ENCODE peak calls at places on chromosome X, in seven cellular contexts. U is HepG2, A is K562, N is GM12878, W is GM12892, D is SK-N-SH, P is H1. T is an unnamed sample.
A peak's percentile ranks its signal among the peaks of the same experiment; 100 is the strongest.

GRCh38 chrX:150907474-150907873 is 9.0 kb upstream of the CD99L2 start:
- DNase-seq in U (no peak), P (no peak), D (no peak), W (no peak), N (no peak), A (no peak), T (no peak)

GRCh38 chrX:109635151-109635550 is 10.2 kb upstream of the KCNE5 start:
- DNase-seq in P (no peak), A (peak; percentile 34), D (peak; percentile 32), W (no peak), U (no peak), N (no peak), T (no peak)

GRCh38 chrX:103913356-103914020 is 48.9 kb upstream of the TMSB15B start:
- DNase-seq in P (no peak), N (no peak), W (no peak), U (no peak), A (no peak), D (no peak), T (no peak)

GRCh38 chrX:107573016-107573415 is 55.3 kb upstream of the PRPS1 start:
- DNase-seq in A (peak; percentile 39), U (no peak), D (no peak), N (no peak), W (no peak), P (no peak), T (no peak)

GRCh38 chrX:7108995-7109634 is 38.4 kb upstream of the STS start:
- DNase-seq in A (no peak), P (no peak), N (no peak), U (no peak), D (no peak), W (no peak), T (no peak)

GRCh38 chrX:9681422-9681821 is 84.2 kb downstream of the GPR143 start:
- DNase-seq in U (no peak), W (no peak), D (no peak), P (no peak), N (no peak), A (no peak), T (no peak)

GRCh38 chrX:97797076-97797475 is 913.4 kb downstream of the RPA4 start:
- DNase-seq in W (no peak), D (no peak), U (no peak), A (no peak), N (no peak), P (no peak), T (no peak)

GRCh38 chrX:40719218-40719617 is 16.1 kb downstream of the MED14 start:
- DNase-seq in W (no peak), D (no peak), U (no peak), N (no peak), A (no peak), P (no peak), T (no peak)

GRCh38 chrX:129980540-129981206 is 1.8 kb upstream of the BCORL1 start:
- DNase-seq in A (no peak), N (no peak), W (peak; percentile 29), U (peak; percentile 25), D (peak; percentile 82), P (no peak), T (no peak)

GRCh38 chrX:16160729-16161128 is 6.6 kb upstream of the MAGEB17 start:
- DNase-seq in D (no peak), P (no peak), U (peak; percentile 1), A (no peak), W (no peak), N (no peak), T (no peak)

GRCh38 chrX:103607385-103608304 is at the start of gene TCEAL3:
- DNase-seq in U (no peak), W (no peak), A (no peak), D (peak; percentile 81), P (no peak), N (no peak), T (no peak)

GRCh38 chrX:49844622-49845021 is 15.5 kb downstream of the PAGE4 start:
- DNase-seq in W (no peak), D (no peak), N (no peak), U (no peak), P (no peak), A (no peak), T (no peak)

GRCh38 chrX:114363346-114363745 is 220.5 kb upstream of the HTR2C start:
- DNase-seq in D (no peak), N (no peak), A (no peak), W (no peak), P (no peak), U (no peak), T (no peak)

GRCh38 chrX:14922437-14922836 is 49.2 kb downstream of the MOSPD2 start:
- DNase-seq in W (no peak), A (no peak), U (no peak), D (no peak), P (no peak), N (no peak), T (no peak)

GRCh38 chrX:107729558-107730297 is 45.9 kb downstream of the TSC22D3 start:
- DNase-seq in U (no peak), D (no peak), P (no peak), N (no peak), W (no peak), A (no peak), T (no peak)

GRCh38 chrX:53547668-53548067 is 113.5 kb upstream of the HSD17B10 start:
- DNase-seq in U (no peak), A (no peak), D (no peak), P (no peak), W (no peak), N (no peak), T (no peak)

GRCh38 chrX:55057691-55058249 is 17.1 kb upstream of the PAGE2B start:
- DNase-seq in P (no peak), A (peak; percentile 57), U (peak; percentile 7), D (peak; percentile 40), W (no peak), N (no peak), T (no peak)

GRCh38 chrX:56600141-56600540 is 36.7 kb downstream of the UBQLN2 start:
- DNase-seq in N (no peak), U (peak; percentile 12), W (no peak), D (no peak), A (no peak), P (no peak), T (no peak)

GRCh38 chrX:15946783-15947550 is 92.4 kb upstream of the AP1S2 start:
- DNase-seq in W (no peak), A (peak; percentile 5), P (no peak), N (no peak), D (no peak), U (no peak), T (no peak)

GRCh38 chrX:32472364-32472763 is 739.0 kb downstream of the DMD start:
- DNase-seq in P (no peak), N (no peak), D (no peak), A (no peak), U (no peak), W (no peak), T (no peak)

GRCh38 chrX:2707334-2707760 is 16.3 kb downstream of the CD99 start:
- DNase-seq in A (peak; percentile 19), N (peak; percentile 95), W (peak; percentile 52), D (peak; percentile 67), U (peak; percentile 84), P (peak; percentile 39), T (peak; percentile 59)

GRCh38 chrX:5051831-5052491 is 1176.7 kb downstream of the NLGN4X start:
- DNase-seq in P (no peak), U (no peak), N (no peak), A (no peak), D (no peak), W (no peak), T (no peak)

GRCh38 chrX:120840826-120841225 is 34.8 kb downstream of the CT47B1 start:
- DNase-seq in D (no peak), P (no peak), U (no peak), N (no peak), W (no peak), A (no peak), T (no peak)

GRCh38 chrX:37378399-37378798 is 29.2 kb downstream of the PRRG1 start:
- DNase-seq in W (no peak), P (no peak), U (no peak), N (no peak), D (no peak), A (no peak), T (no peak)

GRCh38 chrX:123753656-123754350 is 21.0 kb upstream of the THOC2 start:
- DNase-seq in U (no peak), A (no peak), W (no peak), D (no peak), P (no peak), N (no peak), T (no peak)

GRCh38 chrX:123755107-123755506 is 22.3 kb upstream of the THOC2 start:
- DNase-seq in P (no peak), N (no peak), D (no peak), W (no peak), A (no peak), U (no peak), T (no peak)

DNA sequence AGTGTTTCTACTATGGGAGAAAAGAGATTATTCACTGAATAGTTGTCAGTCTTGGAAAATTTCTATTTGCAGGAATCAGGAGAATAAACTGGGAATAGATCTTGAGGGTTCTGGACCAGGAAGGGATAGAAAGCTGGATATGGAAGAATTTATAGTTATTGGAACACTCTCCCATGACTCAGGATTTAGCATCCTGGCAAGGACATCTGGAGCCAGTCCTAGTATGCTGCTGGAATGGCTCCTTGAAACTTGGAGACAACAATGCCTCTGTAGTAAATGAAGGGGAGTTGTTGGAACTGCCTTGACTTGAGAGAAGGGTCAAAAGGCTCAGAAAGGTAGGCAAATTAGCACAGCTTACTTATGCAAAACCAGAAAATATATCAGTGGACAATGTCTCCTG is 23.5 kb upstream of the THOC2 start:
- DNase-seq in W (no peak), A (no peak), N (no peak), D (no peak), U (no peak), P (no peak), T (no peak)
- TF ChIP-seq POLR2AphosphoS5 in W (no peak), A (no peak), N (no peak), D (no peak), U (no peak), P (no peak), T (no peak)

DNA sequence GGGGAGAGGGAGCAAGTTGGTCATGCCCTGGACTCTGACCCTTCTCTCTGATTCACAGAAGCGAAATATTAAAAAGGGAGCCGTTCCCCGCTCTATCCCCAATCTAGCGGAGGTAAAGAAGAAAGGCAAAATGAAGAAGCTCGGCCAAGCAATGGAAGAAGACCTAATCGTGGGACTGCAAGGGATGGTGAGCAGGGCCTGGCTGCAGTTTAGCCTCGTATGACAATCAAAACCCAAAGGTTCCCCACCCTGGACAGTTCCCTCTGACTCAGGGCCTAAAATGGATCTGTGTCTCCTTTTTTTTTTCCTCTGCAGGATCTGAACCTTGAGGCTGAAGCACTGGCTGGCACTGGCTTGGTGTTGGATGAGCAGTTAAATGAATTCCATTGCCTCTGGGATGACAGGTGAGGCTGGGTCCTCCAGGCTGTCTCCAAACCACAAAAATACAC is 970 bp downstream of the HDAC6 start:
- DNase-seq in W (no peak), U (no peak), N (no peak), D (no peak), P (no peak), A (no peak), T (no peak)
- TF ChIP-seq TAF1 in W (no peak), U (no peak), N (no peak), D (no peak), P (no peak), A (no peak), T (no peak)

GRCh38 chrX:136909706-136910564 is 29.4 kb upstream of the RBMX start:
- DNase-seq in N (peak; percentile 56), P (peak; percentile 72), D (peak; percentile 76), A (peak; percentile 96), U (no peak), W (peak; percentile 39), T (peak; percentile 23)
- TF ChIP-seq POLR2AphosphoS5 in N (no peak), P (no peak), D (peak; percentile 41), A (peak; percentile 51), U (no peak), W (no peak), T (no peak)

GRCh38 chrX:38973327-38973726 is 172.1 kb downstream of the MID1IP1 start:
- DNase-seq in N (no peak), U (no peak), W (no peak), A (no peak), P (no peak), D (no peak), T (no peak)
- TF ChIP-seq TAF1 in N (no peak), U (no peak), W (no peak), A (no peak), P (no peak), D (no peak), T (no peak)

T was measured in GM12891.